ENCODE peak calls at places on chromosomes 2 and 18, in six cellular contexts. R is activated CD8-positive, alpha-beta memory T cell treated with anti-CD3 and anti-CD28 coated beads for 4 hours; G is PC-3; M is OCI-LY7; J is germinal center; D is GM20000. F is an unnamed sample.

GRCh38 chr2:110095994-110096633 is 19.5 kb downstream of the MALL start:
- DNase-seq in R (no peak), M (no peak), D (no peak), J (no peak), G (no peak), F (no peak)

GRCh38 chr2:55223958-55224760 is 7.9 kb downstream of the CLHC1 start:
- DNase-seq in R (no peak), J (no peak), G (no peak), M (no peak), D (no peak), F (no peak)

GRCh38 chr2:62234755-62235655 is 39.1 kb downstream of the B3GNT2 start:
- DNase-seq in J (no peak), R (no peak), G (no peak), M (no peak), D (no peak), F (no peak)

GRCh38 chr2:63843791-63844190 is 2.1 kb downstream of the UGP2 start:
- DNase-seq in R (no peak), G (no peak), J (no peak), D (no peak), M (no peak), F (no peak)

GRCh38 chr2:85914916-85915315 is 26.1 kb upstream of the ST3GAL5 start:
- DNase-seq in J (no peak), G (no peak), R (no peak), D (no peak), M (no peak), F (no peak)

GRCh38 chr2:96692094-96692971 is 47.5 kb downstream of the LMAN2L start:
- DNase-seq in J (no peak), R (no peak), G (no peak), M (no peak), D (no peak), F (no peak)

GRCh38 chr2:43569921-43570320 is 25.9 kb downstream of the THADA start:
- DNase-seq in J (no peak), D (peak), G (no peak), M (no peak), R (no peak), F (no peak)

GRCh38 chr2:149061119-149061518 is 22.6 kb downstream of the LYPD6B start:
- DNase-seq in J (no peak), M (no peak), G (no peak), D (no peak), R (no peak), F (no peak)

GRCh38 chr2:208872591-208872990 is 466.0 kb downstream of the PTH2R start:
- DNase-seq in R (no peak), J (no peak), D (no peak), G (peak), M (no peak), F (peak)

GRCh38 chr18:75797046-75797445 is 369.5 kb upstream of the SMIM21 start:
- DNase-seq in G (no peak), J (no peak), R (no peak), M (no peak), D (no peak), F (no peak)

GRCh38 chr18:52063923-52064322 is 276.1 kb upstream of the DCC start:
- DNase-seq in M (no peak), R (no peak), J (no peak), G (no peak), D (no peak), F (no peak)

GRCh38 chr2:3585239-3586109 is 9.4 kb upstream of the COLEC11 start:
- DNase-seq in R (no peak), G (peak), J (no peak), D (no peak), M (no peak), F (no peak)

GRCh38 chr2:226030369-226031077 is 631.0 kb downstream of the NYAP2 start:
- DNase-seq in J (peak), M (no peak), R (no peak), D (no peak), G (no peak), F (peak)

GRCh38 chr2:113219889-113220641 is 46.3 kb downstream of the PSD4 start:
- DNase-seq in J (no peak), G (peak), D (no peak), M (no peak), R (no peak), F (peak)

GRCh38 chr18:45590546-45590945 is 24.7 kb upstream of the SLC14A2 start:
- DNase-seq in D (no peak), J (no peak), R (no peak), G (no peak), M (no peak), F (no peak)

F was measured in RWPE1.